ENCODE peak calls at places on chromosome 2, in four cellular contexts. A is WTC11, C is NCI-H1436, G is RKO. D is an unnamed sample.

GRCh38 chr2:15880226-15881119 is 59.9 kb upstream of the MYCN start:
- DNase-seq in A (no peak), C (no peak), G (no peak), D (no peak)

GRCh38 chr2:42813773-42814172 is 21.4 kb upstream of the HAAO start:
- DNase-seq in A (no peak), C (no peak), G (no peak), D (no peak)

GRCh38 chr2:104521247-104521646 is 332.7 kb upstream of the POU3F3 start:
- DNase-seq in A (peak; percentile 51), C (peak; percentile 46), G (no peak), D (no peak)

GRCh38 chr2:71457123-71457958 is 4.0 kb downstream of the DYSF start:
- DNase-seq in A (no peak), C (no peak), G (no peak), D (no peak)

GRCh38 chr2:62200291-62200841 is 4.5 kb downstream of the B3GNT2 start:
- DNase-seq in A (no peak), C (no peak), G (no peak), D (no peak)

GRCh38 chr2:239164281-239164871 is 236.4 kb downstream of the HDAC4 start:
- DNase-seq in A (no peak), C (no peak), G (no peak), D (no peak)

GRCh38 chr2:122491011-122491410 is 735.6 kb downstream of the TSN start:
- DNase-seq in A (no peak), C (no peak), G (no peak), D (no peak)

GRCh38 chr2:66885775-66886402 is 451.0 kb downstream of the MEIS1 start:
- DNase-seq in A (no peak), C (no peak), G (no peak), D (no peak)

GRCh38 chr2:103008586-103008985 is 246.8 kb downstream of the TMEM182 start:
- DNase-seq in A (peak; percentile 23), C (no peak), G (no peak), D (no peak)

GRCh38 chr2:233437439-233437955 is 83.2 kb downstream of the DGKD start:
- DNase-seq in A (no peak), C (no peak), G (no peak), D (no peak)

GRCh38 chr2:207467716-207468347 is 61.9 kb upstream of the CREB1 start:
- DNase-seq in A (no peak), C (no peak), G (no peak), D (no peak)

GRCh38 chr2:230905448-230906430 is 19.3 kb downstream of the GPR55 start:
- DNase-seq in A (no peak), C (no peak), G (peak; percentile 40), D (no peak)

GRCh38 chr2:65539633-65540032 is 107.2 kb upstream of the SPRED2 start:
- DNase-seq in A (no peak), C (no peak), G (no peak), D (peak; percentile 45)

GRCh38 chr2:9846554-9846953 is 3.3 kb downstream of the TAF1B start:
- DNase-seq in A (no peak), C (no peak), G (peak; percentile 74), D (no peak)

GRCh38 chr2:108614043-108614435 is 79.8 kb downstream of the LIMS1 start:
- DNase-seq in A (no peak), C (no peak), G (no peak), D (no peak)

GRCh38 chr2:207131634-207132418 is 33.9 kb downstream of the KLF7 start:
- DNase-seq in A (no peak), C (no peak), G (no peak), D (no peak)

GRCh38 chr2:62200868-62201267 is 5.0 kb downstream of the B3GNT2 start:
- DNase-seq in A (no peak), C (no peak), G (no peak), D (no peak)

GRCh38 chr2:167506395-167506794 is 618.1 kb downstream of the XIRP2 start:
- DNase-seq in A (no peak), C (no peak), G (no peak), D (no peak)

GRCh38 chr2:201909348-201909747 is 103.0 kb downstream of the CDK15 start:
- DNase-seq in A (no peak), C (no peak), G (no peak), D (no peak)

GRCh38 chr2:223488814-223489213 is 113.3 kb downstream of the SCG2 start:
- DNase-seq in A (no peak), C (no peak), G (peak; percentile 22), D (no peak)

GRCh38 chr2:21175895-21176646 is 52.3 kb downstream of the TDRD15 start:
- DNase-seq in A (no peak), C (peak; percentile 8), G (peak; percentile 20), D (peak; percentile 21)

GRCh38 chr2:23434721-23435121 is 49.7 kb downstream of the KLHL29 start:
- DNase-seq in A (no peak), C (no peak), G (no peak), D (no peak)

GRCh38 chr2:131520526-131520925 is 7.2 kb upstream of the CCDC74A start:
- DNase-seq in A (no peak), C (no peak), G (no peak), D (no peak)

GRCh38 chr2:3488768-3489448 is 30.4 kb downstream of the ADI1 start:
- DNase-seq in A (no peak), C (no peak), G (no peak), D (no peak)

GRCh38 chr2:109422071-109422757 is 191.6 kb downstream of the SEPTIN10 start:
- DNase-seq in A (no peak), C (no peak), G (no peak), D (no peak)

GRCh38 chr2:240162032-240162431 is 21.6 kb upstream of the OTOS start:
- DNase-seq in A (no peak), C (no peak), G (no peak), D (no peak)

GRCh38 chr2:119943058-119943457 is 69.8 kb upstream of the EPB41L5 start:
- DNase-seq in A (no peak), C (no peak), G (no peak), D (no peak)